ENCODE peak calls at places on chromosomes 4 and X, in four cellular contexts. L is HEK293T, D is GM12878, Y is K562. Q is an unnamed sample.

GRCh38 chr4:24768604-24769003 is 26.8 kb upstream of the SOD3 start:
- DNase-seq in L (no peak), D (no peak), Y (no peak), Q (no peak)

GRCh38 chr4:169337510-169337909 is 66.8 kb upstream of the SH3RF1 start:
- DNase-seq in D (no peak), L (no peak), Y (no peak), Q (no peak)

GRCh38 chrX:12953420-12953819 is 21.5 kb upstream of the TMSB4X start:
- DNase-seq in Y (no peak), D (no peak), L (no peak), Q (no peak)

GRCh38 chr4:24630937-24631336 is 46.6 kb upstream of the DHX15 start:
- DNase-seq in D (no peak), Y (no peak), L (no peak), Q (peak; percentile 14)

GRCh38 chrX:3815896-3816664 is 102.6 kb upstream of the PRKX start:
- DNase-seq in D (peak; percentile 13), L (peak; percentile 10), Y (peak; percentile 46), Q (peak; percentile 36)

GRCh38 chr4:141654098-141654497 is 17.7 kb downstream of the IL15 start:
- DNase-seq in L (peak; percentile 36), D (no peak), Y (no peak), Q (no peak)

GRCh38 chr4:109730294-109731051 is 603 bp upstream of the PLA2G12A start:
- DNase-seq in D (peak; percentile 13), L (peak; percentile 52), Y (peak; percentile 15), Q (no peak)

GRCh38 chr4:123977623-123978022 is 581.0 kb downstream of the SPRY1 start:
- DNase-seq in D (no peak), L (no peak), Y (no peak), Q (peak; percentile 47)

GRCh38 chrX:44874481-44875184 is 1.6 kb downstream of the KDM6A start:
- DNase-seq in Y (peak; percentile 31), L (peak; percentile 23), D (no peak), Q (no peak)

GRCh38 chr4:125827338-125828074 is 512.8 kb downstream of the FAT4 start:
- DNase-seq in L (no peak), D (no peak), Y (no peak), Q (no peak)

GRCh38 chr4:74499986-74500781 is 55.2 kb downstream of the AREG start:
- DNase-seq in Y (no peak), D (no peak), L (no peak), Q (no peak)

GRCh38 chrX:15214614-15215013 is 55.3 kb downstream of the ASB9 start:
- DNase-seq in L (no peak), D (no peak), Y (no peak), Q (no peak)

GRCh38 chr4:78720994-78721677 is 55.0 kb upstream of the BMP2K start:
- DNase-seq in D (no peak), Y (peak; percentile 31), L (no peak), Q (peak; percentile 13)

GRCh38 chr4:160772668-160773067 is 1391.1 kb downstream of the FSTL5 start:
- DNase-seq in D (no peak), Y (no peak), L (no peak), Q (no peak)

GRCh38 chrX:110795645-110796510 is at the start of gene CHRDL1:
- DNase-seq in D (no peak), Y (no peak), L (peak; percentile 47), Q (no peak)

GRCh38 chr4:31788676-31789075 is 1068.5 kb downstream of the PCDH7 start:
- DNase-seq in D (no peak), L (no peak), Y (no peak), Q (no peak)

GRCh38 chr4:6404611-6405416 is 67.6 kb downstream of the PPP2R2C start:
- DNase-seq in Y (no peak), L (no peak), D (no peak), Q (no peak)

GRCh38 chrX:54357414-54358377 is at the start of gene WNK3:
- DNase-seq in L (peak; percentile 78), D (no peak), Y (no peak), Q (peak; percentile 0)

GRCh38 chrX:13487731-13488505 is 81.5 kb upstream of the EGFL6 start:
- DNase-seq in Y (peak; percentile 12), D (peak; percentile 72), L (peak; percentile 50), Q (peak; percentile 10)

GRCh38 chr4:86451560-86452322 is 91.9 kb upstream of the MAPK10 start:
- DNase-seq in D (no peak), Y (no peak), L (no peak), Q (no peak)

GRCh38 chr4:174120446-174121142 is 162.9 kb downstream of the FBXO8 start:
- DNase-seq in Y (peak; percentile 47), D (no peak), L (peak; percentile 55), Q (peak; percentile 62)

GRCh38 chrX:76428243-76429130 is 977 bp downstream of the MAGEE1 start:
- DNase-seq in Y (no peak), D (no peak), L (no peak), Q (no peak)

GRCh38 chr4:123399638-123400358 is 3.2 kb downstream of the SPRY1 start:
- DNase-seq in D (no peak), L (no peak), Y (no peak), Q (no peak)

GRCh38 chr4:121650741-121651140 is 46.0 kb downstream of the ANXA5 start:
- DNase-seq in L (no peak), Y (no peak), D (no peak), Q (no peak)

GRCh38 chr4:58514299-58514698 is 1404.1 kb upstream of the IGFBP7 start:
- DNase-seq in Y (no peak), L (no peak), D (no peak), Q (no peak)

GRCh38 chr4:82201805-82202636 is 171.8 kb downstream of the HNRNPD start:
- DNase-seq in D (no peak), Y (peak; percentile 13), L (peak; percentile 29), Q (peak; percentile 49)

GRCh38 chr4:40686081-40686913 is 56.6 kb upstream of the RBM47 start:
- DNase-seq in L (no peak), D (no peak), Y (no peak), Q (no peak)

GRCh38 chr4:173917255-173917960 is 366.1 kb downstream of the FBXO8 start:
- DNase-seq in L (no peak), Y (no peak), D (no peak), Q (no peak)

GRCh38 chr4:89753601-89754066 is 83.3 kb downstream of the SNCA start:
- DNase-seq in Y (no peak), L (peak; percentile 17), D (no peak), Q (peak; percentile 30)

GRCh38 chr4:1872918-1873269 is 1.7 kb downstream of the NSD2 start:
- DNase-seq in L (no peak), Y (no peak), D (no peak), Q (no peak)

GRCh38 chr4:188603646-188604045 is 464.4 kb downstream of the TRIML1 start:
- DNase-seq in Y (no peak), D (no peak), L (no peak), Q (no peak)

GRCh38 chr4:141376769-141377168 is 156.1 kb downstream of the ZNF330 start:
- DNase-seq in Y (no peak), D (no peak), L (no peak), Q (no peak)

GRCh38 chr4:105130945-105131344 is 15.7 kb upstream of the TET2 start:
- DNase-seq in D (no peak), Y (no peak), L (no peak), Q (no peak)

GRCh38 chr4:59455751-59456150 is 1744.4 kb upstream of the ADGRL3 start:
- DNase-seq in D (no peak), Y (no peak), L (no peak), Q (no peak)

GRCh38 chrX:154458116-154458953 is at the start of gene PLXNA3:
- DNase-seq in L (peak; percentile 71), Y (peak; percentile 87), D (no peak), Q (no peak)

GRCh38 chr4:173642509-173642908 is 112.5 kb upstream of the HAND2 start:
- DNase-seq in L (no peak), D (no peak), Y (no peak), Q (no peak)

DNA sequence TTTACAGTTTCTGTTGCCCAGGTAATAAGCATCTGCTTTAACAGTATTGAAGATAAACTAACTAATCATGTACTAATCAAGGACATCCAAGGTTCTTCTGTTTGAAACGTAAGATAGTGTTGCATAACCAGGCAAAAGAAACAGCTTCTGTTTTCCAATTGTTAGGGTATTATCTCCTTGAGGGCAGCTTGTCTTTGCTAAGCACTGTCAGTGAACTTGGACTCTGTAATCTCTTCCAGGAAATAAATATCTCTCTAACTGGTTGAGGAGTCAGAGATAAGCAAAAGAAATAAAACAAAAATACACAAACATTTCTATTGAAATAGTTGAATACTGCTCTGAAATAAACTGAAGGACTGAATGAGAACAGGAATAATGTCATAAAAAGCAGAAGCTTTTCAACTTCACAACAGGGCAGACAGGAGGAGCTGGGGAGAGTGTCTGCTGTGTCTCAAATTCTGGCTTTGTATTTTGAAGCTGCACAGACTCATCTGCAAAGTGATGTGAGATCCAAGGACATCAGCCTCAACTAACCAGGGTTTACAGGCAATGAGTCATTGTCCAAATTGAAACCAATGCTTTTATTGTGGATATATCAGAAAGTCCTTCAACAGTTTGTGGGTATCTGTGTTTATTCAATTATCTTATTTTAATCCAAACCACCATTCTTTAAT is 1253.0 kb upstream of the PCDH7 start:
- DNase-seq in Y (no peak), D (no peak), L (no peak), Q (no peak)
- TF ChIP-seq TARDBP in Y (no peak), D (no peak), L (no peak), Q (no peak)

GRCh38 chr4:163606885-163607284 is 112.4 kb downstream of the TMA16 start:
- DNase-seq in L (no peak), Y (no peak), D (no peak), Q (no peak)

GRCh38 chr4:163600731-163601130 is 106.2 kb downstream of the TMA16 start:
- DNase-seq in Y (no peak), L (no peak), D (no peak), Q (no peak)

GRCh38 chr4:163607292-163607691 is 112.8 kb downstream of the TMA16 start:
- DNase-seq in Y (no peak), L (no peak), D (no peak), Q (no peak)

GRCh38 chr4:163598489-163598888 is 104.0 kb downstream of the TMA16 start:
- DNase-seq in L (no peak), D (no peak), Y (no peak), Q (no peak)

GRCh38 chr4:163603246-163603645 is 108.8 kb downstream of the TMA16 start:
- DNase-seq in Y (no peak), L (no peak), D (no peak), Q (no peak)
- TF ChIP-seq TARDBP in Y (no peak), L (no peak), D (no peak), Q (no peak)

GRCh38 chrX:49627030-49627777 is 28.4 kb downstream of the GAGE1 start:
- DNase-seq in L (peak; percentile 77), D (no peak), Y (peak; percentile 65), Q (peak; percentile 6)
- TF ChIP-seq TARDBP in L (no peak), D (no peak), Y (no peak), Q (no peak)

DNA sequence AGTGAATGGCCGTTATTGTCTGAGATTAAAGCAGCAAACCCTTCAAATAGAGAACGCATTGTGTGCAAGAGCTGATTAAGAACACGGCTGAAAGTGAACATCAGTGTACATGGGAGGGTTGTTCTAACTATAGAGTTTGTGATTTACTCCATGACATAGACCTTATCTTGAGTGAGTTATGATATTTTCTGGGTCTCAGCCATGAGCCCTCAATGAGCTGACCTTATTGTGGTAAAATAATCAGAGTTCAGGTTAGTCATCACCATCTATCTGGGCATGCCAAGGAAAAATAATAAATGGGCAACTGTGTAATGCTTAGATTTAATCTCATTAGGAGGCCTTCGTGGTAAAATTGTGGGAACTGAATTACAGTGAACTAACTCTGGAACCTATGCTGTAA is 33.2 kb upstream of the CLDN24 start:
- DNase-seq in Y (no peak), L (no peak), D (no peak), Q (no peak)
- TF ChIP-seq TARDBP in Y (no peak), L (no peak), D (no peak), Q (no peak)

Q was measured in HepG2.